ENCODE peak calls at places on chromosomes 3 and 15, in five cellular contexts. C is mucosa of descending colon, I is fibroblast of the aortic adventitia, G is neural crest cell, L is brain microvascular endothelial cell. A is an unnamed sample.

GRCh38 chr3:56980798-56981390 is 79.6 kb upstream of the SPATA12 start:
- DNase-seq in C (no peak), I (peak), G (no peak), L (peak), A (no peak)

GRCh38 chr3:58005662-58006061 is 2.6 kb upstream of the FLNB start:
- DNase-seq in C (no peak), I (peak), G (no peak), L (peak), A (no peak)

GRCh38 chr3:150274372-150274771 is 133.7 kb upstream of the TSC22D2 start:
- DNase-seq in C (no peak), I (no peak), G (no peak), L (no peak), A (no peak)

GRCh38 chr15:92958105-92958504 is 58.0 kb downstream of the CHD2 start:
- DNase-seq in C (no peak), I (no peak), G (no peak), L (peak), A (no peak)

GRCh38 chr3:82927309-82928253 is 1166.1 kb upstream of the GBE1 start:
- DNase-seq in C (no peak), I (no peak), G (no peak), L (no peak), A (no peak)

GRCh38 chr3:29291262-29291981 is 10.6 kb downstream of the RBMS3 start:
- DNase-seq in C (no peak), I (peak), G (no peak), L (no peak), A (no peak)

GRCh38 chr15:50248994-50249586 is 16.4 kb downstream of the HDC start:
- DNase-seq in C (no peak), I (peak), G (no peak), L (no peak), A (no peak)

GRCh38 chr15:101167791-101168462 is 83.9 kb downstream of the CHSY1 start:
- DNase-seq in C (peak), I (peak), G (no peak), L (peak), A (no peak)

GRCh38 chr3:195071011-195071728 is 199.8 kb downstream of the XXYLT1 start:
- DNase-seq in C (no peak), I (no peak), G (no peak), L (no peak), A (no peak)

GRCh38 chr3:173652093-173652492 is 254.5 kb downstream of the NLGN1 start:
- DNase-seq in C (no peak), I (no peak), G (no peak), L (no peak), A (no peak)

GRCh38 chr3:183924543-183924942 is 39.9 kb upstream of the PARL start:
- DNase-seq in C (no peak), I (no peak), G (no peak), L (no peak), A (no peak)

GRCh38 chr3:151301787-151302186 is 14.8 kb downstream of the GPR87 start:
- DNase-seq in C (no peak), I (peak), G (no peak), L (no peak), A (no peak)

GRCh38 chr3:118577055-118577759 is 457.4 kb downstream of the IGSF11 start:
- DNase-seq in C (peak), I (no peak), G (no peak), L (no peak), A (no peak)

GRCh38 chr3:173398111-173398479 is 551 bp downstream of the NLGN1 start:
- DNase-seq in C (no peak), I (peak), G (no peak), L (no peak), A (no peak)

GRCh38 chr15:68526269-68526668 is 52.5 kb upstream of the CORO2B start:
- DNase-seq in C (no peak), I (peak), G (no peak), L (peak), A (no peak)

GRCh38 chr15:25228261-25228660 is 210.6 kb downstream of the UBE3A start:
- DNase-seq in C (no peak), I (no peak), G (no peak), L (no peak), A (no peak)

GRCh38 chr3:58234516-58234931 is 3.1 kb upstream of the ABHD6 start:
- DNase-seq in C (no peak), I (peak), G (no peak), L (peak), A (no peak)

GRCh38 chr15:37898385-37898784 is 36.1 kb upstream of the TMCO5A start:
- DNase-seq in C (no peak), I (no peak), G (no peak), L (no peak), A (no peak)

GRCh38 chr3:74267583-74268184 is 346.8 kb downstream of the CNTN3 start:
- DNase-seq in C (peak), I (peak), G (peak), L (peak), A (peak)

GRCh38 chr3:32508731-32509130 is 6.1 kb upstream of the CMTM6 start:
- DNase-seq in C (peak), I (peak), G (no peak), L (no peak), A (no peak)

GRCh38 chr15:100032358-100033080 is 299.3 kb upstream of the LYSMD4 start:
- DNase-seq in C (no peak), I (peak), G (no peak), L (peak), A (no peak)

GRCh38 chr3:178096955-178097354 is 439.3 kb upstream of the KCNMB2 start:
- DNase-seq in C (no peak), I (no peak), G (no peak), L (no peak), A (no peak)

GRCh38 chr3:161395115-161395514 is 23.8 kb upstream of the SPTSSB start:
- DNase-seq in C (no peak), I (no peak), G (no peak), L (no peak), A (no peak)

GRCh38 chr3:194195611-194196010 is 59.7 kb downstream of the HES1 start:
- DNase-seq in C (no peak), I (no peak), G (no peak), L (no peak), A (no peak)

GRCh38 chr3:100902572-100902971 is 90.6 kb downstream of the ABI3BP start:
- DNase-seq in C (no peak), I (peak), G (no peak), L (peak), A (no peak)

GRCh38 chr3:16309558-16309957 is 44.5 kb downstream of the OXNAD1 start:
- DNase-seq in C (no peak), I (peak), G (no peak), L (peak), A (no peak)

GRCh38 chr3:32469151-32469874 is 33.3 kb downstream of the CMTM6 start:
- DNase-seq in C (no peak), I (no peak), G (no peak), L (no peak), A (no peak)

GRCh38 chr3:48077835-48078234 is 61.6 kb upstream of the MAP4 start:
- DNase-seq in C (no peak), I (peak), G (no peak), L (peak), A (no peak)

GRCh38 chr15:95698971-95699370 is 631.5 kb upstream of the NR2F2 start:
- DNase-seq in C (no peak), I (no peak), G (no peak), L (no peak), A (no peak)

GRCh38 chr3:142636664-142637063 is 40.5 kb downstream of the PLS1 start:
- DNase-seq in C (no peak), I (no peak), G (no peak), L (no peak), A (no peak)

GRCh38 chr3:141505166-141505565 is 18.3 kb downstream of the RASA2 start:
- DNase-seq in C (no peak), I (no peak), G (no peak), L (no peak), A (no peak)

GRCh38 chr15:50180091-50180490 is 1.9 kb upstream of the SLC27A2 start:
- DNase-seq in C (no peak), I (no peak), G (no peak), L (no peak), A (no peak)

GRCh38 chr3:10242182-10243065 is 5.8 kb upstream of the TATDN2 start:
- DNase-seq in C (peak), I (no peak), G (no peak), L (peak), A (no peak)

DNA sequence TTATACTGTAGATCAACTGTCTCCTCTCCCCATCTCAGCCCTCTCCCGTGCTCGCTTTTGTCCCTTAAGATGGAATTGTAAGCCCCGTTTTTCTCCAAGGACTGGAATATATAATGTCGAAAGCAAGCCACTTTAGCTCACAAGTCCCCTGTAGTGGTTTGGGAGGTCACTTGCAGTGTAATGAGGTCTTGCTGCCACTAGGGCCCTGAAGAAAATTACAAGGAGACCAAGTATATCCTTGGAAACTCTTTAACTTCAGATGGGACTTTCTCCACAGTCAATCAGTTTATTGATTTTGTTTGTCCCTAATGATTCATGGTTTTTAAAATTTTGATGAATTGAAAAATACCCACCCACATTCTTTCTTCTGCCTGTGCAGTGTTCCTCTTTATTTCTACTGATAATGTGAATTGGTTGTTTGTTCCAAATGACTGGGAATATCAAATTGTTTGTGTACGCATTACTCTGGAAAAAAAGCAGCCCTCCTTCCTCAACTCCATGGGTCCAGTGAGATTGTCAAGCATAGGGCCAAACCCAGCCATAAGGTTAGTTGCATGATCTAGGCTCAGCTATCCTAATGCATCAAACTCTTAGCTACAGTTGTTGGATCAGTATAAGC is 294.8 kb downstream of the MCTP2 start:
- DNase-seq in C (no peak), I (no peak), G (no peak), L (peak), A (no peak)
- TF ChIP-seq CTCF in C (no peak), I (no peak), G (peak), L (peak), A (peak)

DNA sequence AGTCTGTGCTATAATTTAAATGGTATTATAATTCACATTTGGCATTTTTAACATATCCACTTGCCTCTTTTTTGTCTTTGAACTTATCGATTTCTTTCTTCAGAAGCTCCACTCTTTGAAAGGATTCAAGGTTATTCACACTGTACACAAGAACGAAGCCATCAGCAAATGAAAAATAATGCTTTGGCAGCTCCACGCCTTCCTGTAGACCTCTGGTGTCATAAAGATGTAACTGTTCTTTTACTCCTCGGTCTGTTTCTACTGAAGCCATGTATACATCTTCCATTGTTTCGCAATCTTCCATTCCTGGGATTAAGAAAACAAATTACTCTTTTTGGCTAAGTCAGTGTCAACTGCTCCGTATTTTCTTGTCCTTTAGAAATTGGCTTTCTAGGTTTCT is 16.0 kb downstream of the NKIRAS1 start:
- DNase-seq in C (no peak), I (no peak), G (no peak), L (no peak), A (no peak)
- TF ChIP-seq CTCF in C (no peak), I (no peak), G (peak), L (peak), A (no peak)

DNA sequence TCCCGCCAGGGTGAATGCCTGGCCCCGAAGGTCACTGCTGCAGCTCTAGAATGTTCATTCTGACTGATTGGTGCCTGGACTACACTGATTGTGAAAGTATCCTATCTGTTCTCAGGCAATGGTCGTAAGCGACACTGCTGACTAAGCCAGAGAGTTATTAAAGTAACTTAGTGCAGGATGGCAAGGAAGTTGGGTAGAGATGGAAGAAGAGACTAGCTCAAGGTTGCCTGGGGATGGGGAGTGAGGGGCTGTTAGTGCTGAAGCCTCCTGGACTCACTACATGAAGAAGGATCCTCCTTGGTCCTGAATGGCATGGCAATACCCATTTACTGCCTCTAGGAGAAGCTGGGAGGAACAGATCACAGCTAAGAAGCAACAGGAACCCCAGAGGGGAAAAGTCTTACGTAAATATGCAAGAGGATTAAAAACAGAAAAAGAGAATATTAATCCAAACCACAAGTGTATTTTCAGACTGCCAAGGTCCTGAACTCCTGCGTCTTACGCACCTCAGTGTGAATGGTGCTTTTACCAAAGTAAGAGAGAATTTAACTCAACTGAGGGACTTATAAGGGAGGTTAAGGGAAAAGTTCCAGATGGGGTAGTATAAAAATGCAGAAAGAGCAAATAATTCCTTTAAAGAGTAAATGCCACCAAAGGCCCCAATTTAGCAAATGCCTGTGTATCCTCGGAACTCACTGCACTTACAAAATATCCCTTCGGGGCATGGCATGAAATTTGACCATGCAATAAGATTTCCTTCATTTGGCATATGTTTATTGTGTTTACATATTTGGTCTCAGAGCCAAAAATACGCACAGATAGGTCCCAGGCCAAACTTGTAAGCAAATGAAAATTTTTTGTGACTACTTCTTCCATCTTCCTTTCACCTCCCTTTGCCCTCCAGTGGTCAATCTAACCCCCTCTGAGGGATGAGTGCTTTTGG is 64.0 kb upstream of the DGKG start:
- DNase-seq in C (no peak), I (peak), G (no peak), L (peak), A (no peak)
- TF ChIP-seq CTCF in C (no peak), I (peak), G (peak), L (peak), A (no peak)

GRCh38 chr15:42072141-42072685 is 22.1 kb downstream of the PLA2G4D start:
- DNase-seq in C (no peak), I (no peak), G (no peak), L (no peak), A (no peak)
- TF ChIP-seq CTCF in C (no peak), I (no peak), G (no peak), L (no peak), A (no peak)

DNA sequence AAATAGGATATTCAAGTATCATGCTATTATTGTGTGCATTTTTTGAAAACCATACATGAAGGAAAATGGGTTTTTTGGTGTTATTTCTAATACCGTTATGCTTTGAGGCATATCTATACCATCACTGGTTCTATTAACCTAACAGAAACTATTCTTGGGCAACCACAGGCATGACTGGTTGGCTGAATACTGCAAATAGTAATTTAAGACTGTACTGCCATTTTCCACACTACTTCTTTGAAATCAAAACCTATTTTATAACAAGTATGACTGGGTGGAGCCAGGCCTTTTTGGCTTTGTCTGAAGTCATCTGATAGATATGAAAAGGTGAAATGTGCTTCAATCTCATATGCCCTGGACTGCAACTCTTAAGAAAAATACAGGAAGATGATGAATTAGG is 115.1 kb downstream of the ULK4 start:
- DNase-seq in C (no peak), I (no peak), G (no peak), L (no peak), A (no peak)
- TF ChIP-seq CTCF in C (no peak), I (no peak), G (no peak), L (no peak), A (no peak)

DNA sequence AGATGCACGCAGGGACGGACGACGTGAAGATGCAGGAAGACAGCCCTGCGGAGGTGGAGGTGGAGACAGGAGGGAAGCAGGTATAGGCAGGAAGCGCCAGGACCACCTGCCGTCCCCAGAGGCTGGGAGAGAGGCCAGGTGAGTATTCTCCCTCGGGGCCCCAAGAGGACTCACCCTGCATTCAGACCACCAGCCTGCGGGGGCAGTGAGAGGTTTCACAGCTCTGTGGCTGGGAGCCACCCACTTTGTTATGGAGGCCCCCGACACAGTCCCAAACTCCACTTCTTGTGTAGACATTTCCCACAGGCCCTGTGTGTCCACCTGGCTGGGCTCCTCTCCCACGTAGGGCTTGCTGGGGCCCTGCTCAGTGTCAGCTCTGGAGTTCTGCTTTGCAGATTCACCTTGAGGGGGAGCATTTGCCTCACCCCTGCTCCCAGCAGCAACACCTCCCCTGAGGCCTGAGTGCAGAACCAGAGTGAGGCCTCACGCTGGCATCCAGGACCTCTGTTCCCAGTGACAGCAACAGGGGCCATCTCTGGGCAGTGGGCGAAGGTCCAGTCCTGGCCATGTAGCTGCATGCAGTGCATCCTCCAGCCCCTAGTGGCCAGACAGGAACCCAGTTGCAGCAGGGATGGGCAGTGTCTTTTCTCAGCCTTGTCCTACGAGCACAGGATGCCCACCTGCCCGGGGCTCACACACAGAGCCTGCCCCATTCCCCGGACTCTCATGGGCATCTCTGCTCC is 119.4 kb upstream of the IQSEC1 start:
- DNase-seq in C (no peak), I (no peak), G (peak), L (no peak), A (no peak)
- TF ChIP-seq CTCF in C (no peak), I (peak), G (peak), L (peak), A (peak)

GRCh38 chr15:77984446-77984861 is 93.1 kb downstream of the TBC1D2B start:
- DNase-seq in C (no peak), I (no peak), G (no peak), L (no peak), A (no peak)

GRCh38 chr15:77982127-77982490 is 95.4 kb downstream of the TBC1D2B start:
- DNase-seq in C (no peak), I (no peak), G (no peak), L (no peak), A (no peak)

GRCh38 chr15:77985031-77985930 is 92.2 kb downstream of the TBC1D2B start:
- DNase-seq in C (no peak), I (no peak), G (no peak), L (no peak), A (no peak)

GRCh38 chr15:77983091-77983707 is 94.3 kb downstream of the TBC1D2B start:
- DNase-seq in C (no peak), I (no peak), G (no peak), L (no peak), A (no peak)

DNA sequence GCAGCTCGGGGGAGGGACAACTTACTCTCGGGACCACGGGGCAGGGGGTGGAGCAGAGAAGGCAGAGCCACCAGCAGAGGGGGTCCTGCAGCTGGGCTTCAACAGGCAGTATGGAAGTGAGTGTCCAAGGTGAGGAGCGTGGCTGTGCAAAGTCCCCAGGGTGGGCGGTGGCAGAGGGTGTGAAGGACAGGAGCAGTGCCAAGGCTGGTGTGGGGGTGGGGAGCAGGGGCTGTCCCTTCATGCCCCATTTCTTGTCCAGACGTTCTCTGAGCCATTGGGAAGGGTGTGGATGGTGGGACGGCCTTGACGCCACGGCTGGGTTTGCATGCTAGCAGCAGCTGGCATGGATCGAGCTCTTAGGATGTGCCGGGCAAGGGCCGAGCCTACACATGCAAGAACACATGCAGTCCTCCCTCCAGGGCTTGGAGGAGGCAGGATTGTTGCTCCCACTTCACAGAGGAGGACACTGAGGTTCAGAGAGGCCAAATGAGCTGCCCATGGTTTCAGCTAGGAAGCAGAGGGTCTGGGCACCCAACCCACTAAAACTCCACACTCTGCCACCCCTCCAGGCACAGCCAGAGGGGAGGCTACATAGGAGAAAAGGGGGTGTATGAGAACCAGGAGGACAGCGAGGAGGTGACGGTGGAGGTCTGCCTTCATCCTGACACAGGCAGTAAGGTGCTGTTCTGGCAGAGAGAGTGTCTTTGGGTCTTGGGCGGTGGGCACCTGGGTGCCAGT is 93.6 kb downstream of the TBC1D2B start:
- DNase-seq in C (no peak), I (no peak), G (no peak), L (no peak), A (no peak)
- TF ChIP-seq CTCF in C (no peak), I (no peak), G (no peak), L (peak), A (no peak)

A was measured in mesothelial cell of epicardium.